ENCODE peak calls at places on chromosomes 6 and 20, in nine cellular contexts. One of them, this sample, is unnamed.

GRCh38 chr6:37819802-37820712 is 530 bp downstream of the ZFAND3 start:
- DNase-seq in AG09319: no peak
- DNase-seq in activated naive CD4-positive, alpha-beta T cell treated with Interleukin-2 at 50 U/mL for 16 hours: peak
- DNase-seq in stimulated activated naive CD4-positive, alpha-beta T cell: peak
- DNase-seq in germinal center: peak
- DNase-seq in activated gamma-delta T cell treated with anti-CD3 and anti-CD28 coated beads, Interleukin-2, amount 50 U/mL, for 16 hours: peak
- DNase-seq in HEK293T: peak
- DNase-seq in pancreas: peak
- DNase-seq in activated effector memory CD4-positive, alpha-beta T cell treated with anti-CD3 and anti-CD28 coated beads, Interleukin-2, amount 50 U/mL, for 16 hours: peak
- DNase-seq in this sample: peak

GRCh38 chr6:51108563-51109234 is 290.0 kb downstream of the TFAP2B start:
- DNase-seq in activated naive CD4-positive, alpha-beta T cell treated with Interleukin-2 at 50 U/mL for 16 hours: no peak
- DNase-seq in activated effector memory CD4-positive, alpha-beta T cell treated with anti-CD3 and anti-CD28 coated beads, Interleukin-2, amount 50 U/mL, for 16 hours: no peak
- DNase-seq in stimulated activated naive CD4-positive, alpha-beta T cell: no peak
- DNase-seq in HEK293T: no peak
- DNase-seq in activated gamma-delta T cell treated with anti-CD3 and anti-CD28 coated beads, Interleukin-2, amount 50 U/mL, for 16 hours: no peak
- DNase-seq in AG09319: no peak
- DNase-seq in germinal center: no peak
- DNase-seq in pancreas: no peak
- DNase-seq in this sample: no peak

GRCh38 chr6:90103056-90103793 is 193.4 kb downstream of the BACH2 start:
- DNase-seq in activated naive CD4-positive, alpha-beta T cell treated with Interleukin-2 at 50 U/mL for 16 hours: peak
- DNase-seq in germinal center: no peak
- DNase-seq in pancreas: no peak
- DNase-seq in activated gamma-delta T cell treated with anti-CD3 and anti-CD28 coated beads, Interleukin-2, amount 50 U/mL, for 16 hours: no peak
- DNase-seq in HEK293T: no peak
- DNase-seq in activated effector memory CD4-positive, alpha-beta T cell treated with anti-CD3 and anti-CD28 coated beads, Interleukin-2, amount 50 U/mL, for 16 hours: peak
- DNase-seq in AG09319: no peak
- DNase-seq in stimulated activated naive CD4-positive, alpha-beta T cell: no peak
- DNase-seq in this sample: no peak

GRCh38 chr6:11350294-11350693 is 117.8 kb upstream of the NEDD9 start:
- DNase-seq in activated effector memory CD4-positive, alpha-beta T cell treated with anti-CD3 and anti-CD28 coated beads, Interleukin-2, amount 50 U/mL, for 16 hours: no peak
- DNase-seq in activated naive CD4-positive, alpha-beta T cell treated with Interleukin-2 at 50 U/mL for 16 hours: no peak
- DNase-seq in HEK293T: no peak
- DNase-seq in AG09319: no peak
- DNase-seq in activated gamma-delta T cell treated with anti-CD3 and anti-CD28 coated beads, Interleukin-2, amount 50 U/mL, for 16 hours: no peak
- DNase-seq in germinal center: no peak
- DNase-seq in stimulated activated naive CD4-positive, alpha-beta T cell: no peak
- DNase-seq in pancreas: no peak
- DNase-seq in this sample: no peak

GRCh38 chr20:16729080-16729479 is 746 bp upstream of the SNRPB2 start:
- DNase-seq in HEK293T: no peak
- DNase-seq in germinal center: no peak
- DNase-seq in activated gamma-delta T cell treated with anti-CD3 and anti-CD28 coated beads, Interleukin-2, amount 50 U/mL, for 16 hours: no peak
- DNase-seq in AG09319: no peak
- DNase-seq in activated effector memory CD4-positive, alpha-beta T cell treated with anti-CD3 and anti-CD28 coated beads, Interleukin-2, amount 50 U/mL, for 16 hours: no peak
- DNase-seq in pancreas: no peak
- DNase-seq in stimulated activated naive CD4-positive, alpha-beta T cell: no peak
- DNase-seq in activated naive CD4-positive, alpha-beta T cell treated with Interleukin-2 at 50 U/mL for 16 hours: no peak
- DNase-seq in this sample: no peak

GRCh38 chr6:141421378-141421777 is 711.3 kb upstream of the GJE1 start:
- DNase-seq in germinal center: no peak
- DNase-seq in pancreas: no peak
- DNase-seq in HEK293T: no peak
- DNase-seq in activated gamma-delta T cell treated with anti-CD3 and anti-CD28 coated beads, Interleukin-2, amount 50 U/mL, for 16 hours: no peak
- DNase-seq in activated naive CD4-positive, alpha-beta T cell treated with Interleukin-2 at 50 U/mL for 16 hours: no peak
- DNase-seq in activated effector memory CD4-positive, alpha-beta T cell treated with anti-CD3 and anti-CD28 coated beads, Interleukin-2, amount 50 U/mL, for 16 hours: no peak
- DNase-seq in AG09319: peak
- DNase-seq in stimulated activated naive CD4-positive, alpha-beta T cell: no peak
- DNase-seq in this sample: no peak

GRCh38 chr6:138465007-138465645 is 34.2 kb downstream of the NHSL1 start:
- DNase-seq in stimulated activated naive CD4-positive, alpha-beta T cell: no peak
- DNase-seq in HEK293T: no peak
- DNase-seq in AG09319: peak
- DNase-seq in activated gamma-delta T cell treated with anti-CD3 and anti-CD28 coated beads, Interleukin-2, amount 50 U/mL, for 16 hours: no peak
- DNase-seq in activated naive CD4-positive, alpha-beta T cell treated with Interleukin-2 at 50 U/mL for 16 hours: no peak
- DNase-seq in pancreas: no peak
- DNase-seq in germinal center: no peak
- DNase-seq in activated effector memory CD4-positive, alpha-beta T cell treated with anti-CD3 and anti-CD28 coated beads, Interleukin-2, amount 50 U/mL, for 16 hours: no peak
- DNase-seq in this sample: no peak

GRCh38 chr6:90397929-90398674 is 101.5 kb upstream of the BACH2 start:
- DNase-seq in pancreas: no peak
- DNase-seq in AG09319: no peak
- DNase-seq in HEK293T: no peak
- DNase-seq in activated naive CD4-positive, alpha-beta T cell treated with Interleukin-2 at 50 U/mL for 16 hours: peak
- DNase-seq in activated effector memory CD4-positive, alpha-beta T cell treated with anti-CD3 and anti-CD28 coated beads, Interleukin-2, amount 50 U/mL, for 16 hours: peak
- DNase-seq in activated gamma-delta T cell treated with anti-CD3 and anti-CD28 coated beads, Interleukin-2, amount 50 U/mL, for 16 hours: peak
- DNase-seq in germinal center: no peak
- DNase-seq in stimulated activated naive CD4-positive, alpha-beta T cell: peak
- DNase-seq in this sample: peak

GRCh38 chr20:11740975-11741374 is 176.7 kb upstream of the BTBD3 start:
- DNase-seq in germinal center: no peak
- DNase-seq in pancreas: no peak
- DNase-seq in activated gamma-delta T cell treated with anti-CD3 and anti-CD28 coated beads, Interleukin-2, amount 50 U/mL, for 16 hours: no peak
- DNase-seq in activated naive CD4-positive, alpha-beta T cell treated with Interleukin-2 at 50 U/mL for 16 hours: no peak
- DNase-seq in stimulated activated naive CD4-positive, alpha-beta T cell: no peak
- DNase-seq in AG09319: no peak
- DNase-seq in HEK293T: no peak
- DNase-seq in activated effector memory CD4-positive, alpha-beta T cell treated with anti-CD3 and anti-CD28 coated beads, Interleukin-2, amount 50 U/mL, for 16 hours: no peak
- DNase-seq in this sample: no peak

GRCh38 chr6:138722425-138723371 is 50.9 kb upstream of the CCDC28A start:
- DNase-seq in HEK293T: no peak
- DNase-seq in stimulated activated naive CD4-positive, alpha-beta T cell: no peak
- DNase-seq in germinal center: no peak
- DNase-seq in pancreas: no peak
- DNase-seq in activated gamma-delta T cell treated with anti-CD3 and anti-CD28 coated beads, Interleukin-2, amount 50 U/mL, for 16 hours: no peak
- DNase-seq in activated effector memory CD4-positive, alpha-beta T cell treated with anti-CD3 and anti-CD28 coated beads, Interleukin-2, amount 50 U/mL, for 16 hours: no peak
- DNase-seq in AG09319: no peak
- DNase-seq in activated naive CD4-positive, alpha-beta T cell treated with Interleukin-2 at 50 U/mL for 16 hours: no peak
- DNase-seq in this sample: no peak

GRCh38 chr6:111478749-111479148 is 4.3 kb downstream of the REV3L start:
- DNase-seq in activated naive CD4-positive, alpha-beta T cell treated with Interleukin-2 at 50 U/mL for 16 hours: no peak
- DNase-seq in pancreas: no peak
- DNase-seq in HEK293T: no peak
- DNase-seq in activated gamma-delta T cell treated with anti-CD3 and anti-CD28 coated beads, Interleukin-2, amount 50 U/mL, for 16 hours: no peak
- DNase-seq in germinal center: peak
- DNase-seq in AG09319: no peak
- DNase-seq in stimulated activated naive CD4-positive, alpha-beta T cell: no peak
- DNase-seq in activated effector memory CD4-positive, alpha-beta T cell treated with anti-CD3 and anti-CD28 coated beads, Interleukin-2, amount 50 U/mL, for 16 hours: no peak
- DNase-seq in this sample: no peak

GRCh38 chr20:58485326-58485725 is 29.9 kb downstream of the APCDD1L start:
- DNase-seq in germinal center: no peak
- DNase-seq in activated naive CD4-positive, alpha-beta T cell treated with Interleukin-2 at 50 U/mL for 16 hours: no peak
- DNase-seq in activated effector memory CD4-positive, alpha-beta T cell treated with anti-CD3 and anti-CD28 coated beads, Interleukin-2, amount 50 U/mL, for 16 hours: no peak
- DNase-seq in activated gamma-delta T cell treated with anti-CD3 and anti-CD28 coated beads, Interleukin-2, amount 50 U/mL, for 16 hours: no peak
- DNase-seq in HEK293T: no peak
- DNase-seq in AG09319: no peak
- DNase-seq in stimulated activated naive CD4-positive, alpha-beta T cell: no peak
- DNase-seq in pancreas: no peak
- DNase-seq in this sample: no peak

GRCh38 chr6:155247618-155248017 is 16.2 kb upstream of the CLDN20 start:
- DNase-seq in activated effector memory CD4-positive, alpha-beta T cell treated with anti-CD3 and anti-CD28 coated beads, Interleukin-2, amount 50 U/mL, for 16 hours: no peak
- DNase-seq in HEK293T: no peak
- DNase-seq in germinal center: no peak
- DNase-seq in activated naive CD4-positive, alpha-beta T cell treated with Interleukin-2 at 50 U/mL for 16 hours: no peak
- DNase-seq in AG09319: no peak
- DNase-seq in activated gamma-delta T cell treated with anti-CD3 and anti-CD28 coated beads, Interleukin-2, amount 50 U/mL, for 16 hours: no peak
- DNase-seq in stimulated activated naive CD4-positive, alpha-beta T cell: no peak
- DNase-seq in pancreas: no peak
- DNase-seq in this sample: no peak

GRCh38 chr6:161151059-161151645 is 122.7 kb downstream of the AGPAT4 start:
- DNase-seq in stimulated activated naive CD4-positive, alpha-beta T cell: no peak
- DNase-seq in activated effector memory CD4-positive, alpha-beta T cell treated with anti-CD3 and anti-CD28 coated beads, Interleukin-2, amount 50 U/mL, for 16 hours: no peak
- DNase-seq in HEK293T: no peak
- DNase-seq in pancreas: no peak
- DNase-seq in activated gamma-delta T cell treated with anti-CD3 and anti-CD28 coated beads, Interleukin-2, amount 50 U/mL, for 16 hours: no peak
- DNase-seq in activated naive CD4-positive, alpha-beta T cell treated with Interleukin-2 at 50 U/mL for 16 hours: no peak
- DNase-seq in AG09319: no peak
- DNase-seq in germinal center: no peak
- DNase-seq in this sample: no peak

GRCh38 chr6:31737315-31738047 is 1.2 kb upstream of the CLIC1 start:
- DNase-seq in activated effector memory CD4-positive, alpha-beta T cell treated with anti-CD3 and anti-CD28 coated beads, Interleukin-2, amount 50 U/mL, for 16 hours: no peak
- DNase-seq in germinal center: no peak
- DNase-seq in HEK293T: no peak
- DNase-seq in activated naive CD4-positive, alpha-beta T cell treated with Interleukin-2 at 50 U/mL for 16 hours: no peak
- DNase-seq in stimulated activated naive CD4-positive, alpha-beta T cell: no peak
- DNase-seq in activated gamma-delta T cell treated with anti-CD3 and anti-CD28 coated beads, Interleukin-2, amount 50 U/mL, for 16 hours: no peak
- DNase-seq in pancreas: no peak
- DNase-seq in AG09319: no peak
- DNase-seq in this sample: no peak

GRCh38 chr6:7042056-7042653 is 65.6 kb upstream of the RREB1 start:
- DNase-seq in activated naive CD4-positive, alpha-beta T cell treated with Interleukin-2 at 50 U/mL for 16 hours: no peak
- DNase-seq in HEK293T: no peak
- DNase-seq in germinal center: no peak
- DNase-seq in activated gamma-delta T cell treated with anti-CD3 and anti-CD28 coated beads, Interleukin-2, amount 50 U/mL, for 16 hours: no peak
- DNase-seq in AG09319: no peak
- DNase-seq in activated effector memory CD4-positive, alpha-beta T cell treated with anti-CD3 and anti-CD28 coated beads, Interleukin-2, amount 50 U/mL, for 16 hours: no peak
- DNase-seq in pancreas: no peak
- DNase-seq in stimulated activated naive CD4-positive, alpha-beta T cell: no peak
- DNase-seq in this sample: no peak

GRCh38 chr6:68313911-68314310 is 321.2 kb upstream of the ADGRB3 start:
- DNase-seq in HEK293T: no peak
- DNase-seq in activated gamma-delta T cell treated with anti-CD3 and anti-CD28 coated beads, Interleukin-2, amount 50 U/mL, for 16 hours: no peak
- DNase-seq in activated effector memory CD4-positive, alpha-beta T cell treated with anti-CD3 and anti-CD28 coated beads, Interleukin-2, amount 50 U/mL, for 16 hours: no peak
- DNase-seq in germinal center: no peak
- DNase-seq in activated naive CD4-positive, alpha-beta T cell treated with Interleukin-2 at 50 U/mL for 16 hours: no peak
- DNase-seq in pancreas: no peak
- DNase-seq in stimulated activated naive CD4-positive, alpha-beta T cell: no peak
- DNase-seq in AG09319: no peak
- DNase-seq in this sample: no peak

GRCh38 chr20:25062841-25063240 is 4.9 kb upstream of the ACSS1 start:
- DNase-seq in activated gamma-delta T cell treated with anti-CD3 and anti-CD28 coated beads, Interleukin-2, amount 50 U/mL, for 16 hours: no peak
- DNase-seq in stimulated activated naive CD4-positive, alpha-beta T cell: no peak
- DNase-seq in HEK293T: no peak
- DNase-seq in activated effector memory CD4-positive, alpha-beta T cell treated with anti-CD3 and anti-CD28 coated beads, Interleukin-2, amount 50 U/mL, for 16 hours: no peak
- DNase-seq in activated naive CD4-positive, alpha-beta T cell treated with Interleukin-2 at 50 U/mL for 16 hours: no peak
- DNase-seq in germinal center: no peak
- DNase-seq in pancreas: no peak
- DNase-seq in AG09319: no peak
- DNase-seq in this sample: no peak

GRCh38 chr6:97077380-97077779 is 152.9 kb downstream of the KLHL32 start:
- DNase-seq in HEK293T: no peak
- DNase-seq in germinal center: no peak
- DNase-seq in stimulated activated naive CD4-positive, alpha-beta T cell: no peak
- DNase-seq in AG09319: no peak
- DNase-seq in activated naive CD4-positive, alpha-beta T cell treated with Interleukin-2 at 50 U/mL for 16 hours: no peak
- DNase-seq in activated gamma-delta T cell treated with anti-CD3 and anti-CD28 coated beads, Interleukin-2, amount 50 U/mL, for 16 hours: no peak
- DNase-seq in activated effector memory CD4-positive, alpha-beta T cell treated with anti-CD3 and anti-CD28 coated beads, Interleukin-2, amount 50 U/mL, for 16 hours: no peak
- DNase-seq in pancreas: no peak
- DNase-seq in this sample: no peak

GRCh38 chr6:121319112-121319553 is 15.1 kb downstream of the TBC1D32 start:
- DNase-seq in pancreas: no peak
- DNase-seq in activated effector memory CD4-positive, alpha-beta T cell treated with anti-CD3 and anti-CD28 coated beads, Interleukin-2, amount 50 U/mL, for 16 hours: no peak
- DNase-seq in AG09319: no peak
- DNase-seq in germinal center: peak
- DNase-seq in stimulated activated naive CD4-positive, alpha-beta T cell: no peak
- DNase-seq in activated gamma-delta T cell treated with anti-CD3 and anti-CD28 coated beads, Interleukin-2, amount 50 U/mL, for 16 hours: no peak
- DNase-seq in HEK293T: peak
- DNase-seq in activated naive CD4-positive, alpha-beta T cell treated with Interleukin-2 at 50 U/mL for 16 hours: no peak
- DNase-seq in this sample: no peak

GRCh38 chr6:142680308-142680707 is 264.7 kb downstream of the HIVEP2 start:
- DNase-seq in activated gamma-delta T cell treated with anti-CD3 and anti-CD28 coated beads, Interleukin-2, amount 50 U/mL, for 16 hours: no peak
- DNase-seq in pancreas: no peak
- DNase-seq in stimulated activated naive CD4-positive, alpha-beta T cell: peak
- DNase-seq in germinal center: no peak
- DNase-seq in HEK293T: no peak
- DNase-seq in activated naive CD4-positive, alpha-beta T cell treated with Interleukin-2 at 50 U/mL for 16 hours: no peak
- DNase-seq in activated effector memory CD4-positive, alpha-beta T cell treated with anti-CD3 and anti-CD28 coated beads, Interleukin-2, amount 50 U/mL, for 16 hours: no peak
- DNase-seq in AG09319: no peak
- DNase-seq in this sample: no peak

GRCh38 chr6:81656231-81656630 is 96.2 kb downstream of the TENT5A start:
- DNase-seq in stimulated activated naive CD4-positive, alpha-beta T cell: no peak
- DNase-seq in activated naive CD4-positive, alpha-beta T cell treated with Interleukin-2 at 50 U/mL for 16 hours: no peak
- DNase-seq in activated effector memory CD4-positive, alpha-beta T cell treated with anti-CD3 and anti-CD28 coated beads, Interleukin-2, amount 50 U/mL, for 16 hours: no peak
- DNase-seq in activated gamma-delta T cell treated with anti-CD3 and anti-CD28 coated beads, Interleukin-2, amount 50 U/mL, for 16 hours: no peak
- DNase-seq in pancreas: no peak
- DNase-seq in AG09319: no peak
- DNase-seq in germinal center: no peak
- DNase-seq in HEK293T: no peak
- DNase-seq in this sample: no peak

GRCh38 chr20:57567471-57568079 is 6.7 kb downstream of the PCK1 start:
- DNase-seq in germinal center: no peak
- DNase-seq in AG09319: no peak
- DNase-seq in activated naive CD4-positive, alpha-beta T cell treated with Interleukin-2 at 50 U/mL for 16 hours: no peak
- DNase-seq in stimulated activated naive CD4-positive, alpha-beta T cell: no peak
- DNase-seq in pancreas: no peak
- DNase-seq in HEK293T: no peak
- DNase-seq in activated gamma-delta T cell treated with anti-CD3 and anti-CD28 coated beads, Interleukin-2, amount 50 U/mL, for 16 hours: no peak
- DNase-seq in activated effector memory CD4-positive, alpha-beta T cell treated with anti-CD3 and anti-CD28 coated beads, Interleukin-2, amount 50 U/mL, for 16 hours: no peak
- DNase-seq in this sample: no peak